ENCODE peak calls at places on chromosomes 3 and 15, in ten cellular contexts. N is right atrium auricular region, V is cortex of kidney, E is stomach, Z is hepatic stellate cell, R is SW480, P is iPS-NIHi11, J is head of caudate nucleus, O is body of pancreas, H is GM12864. U is an unnamed sample.

GRCh38 chr3:120816728-120817127 is 74.2 kb downstream of the GTF2E1 start:
- DNase-seq in H (no peak), V (no peak), P (no peak), Z (no peak), E (no peak), N (no peak), J (peak), R (no peak), O (peak), U (peak)

GRCh38 chr3:51436998-51437639 is 46.0 kb downstream of the RBM15B start:
- DNase-seq in R (no peak), N (no peak), Z (no peak), P (no peak), E (peak), V (no peak), J (no peak), H (no peak), O (no peak), U (no peak)

GRCh38 chr3:182908471-182908870 is 71.9 kb downstream of the DCUN1D1 start:
- DNase-seq in R (no peak), O (no peak), H (no peak), E (no peak), P (no peak), V (no peak), Z (peak), N (no peak), J (no peak), U (no peak)

GRCh38 chr3:171388537-171388936 is 71.7 kb downstream of the TNIK start:
- DNase-seq in E (no peak), H (no peak), R (no peak), P (no peak), V (no peak), Z (no peak), J (no peak), O (no peak), N (no peak), U (no peak)

GRCh38 chr3:157592769-157593168 is 89.6 kb upstream of the VEPH1 start:
- DNase-seq in H (no peak), V (no peak), E (no peak), P (no peak), Z (no peak), J (no peak), R (no peak), O (no peak), N (no peak), U (no peak)

GRCh38 chr3:44939581-44940036 is 36.4 kb downstream of the ZDHHC3 start:
- DNase-seq in O (no peak), J (peak), H (no peak), P (no peak), Z (no peak), R (no peak), V (no peak), E (no peak), N (no peak), U (no peak)

GRCh38 chr3:47910777-47911440 is 105.3 kb downstream of the MAP4 start:
- DNase-seq in E (no peak), J (peak), H (no peak), V (no peak), R (peak), N (no peak), O (peak), Z (peak), P (peak), U (no peak)

GRCh38 chr15:78620021-78620838 is 566 bp downstream of the CHRNA3 start:
- DNase-seq in J (no peak), N (no peak), V (no peak), P (peak), E (peak), H (no peak), O (no peak), R (no peak), Z (no peak), U (no peak)

GRCh38 chr15:90561344-90562244 is 31.9 kb downstream of the CRTC3 start:
- DNase-seq in O (no peak), J (no peak), E (no peak), Z (no peak), N (no peak), H (no peak), R (no peak), P (no peak), V (no peak), U (no peak)

U was measured in cerebellum.